ENCODE peak calls at places on chromosomes 7 and 10, in four cellular contexts. A is IMR-90, Y is H1, O is mesendoderm. S is an unnamed sample.

GRCh38 chr7:22672892-22673637 is 53.9 kb upstream of the IL6 start:
- DNase-seq in A (peak), O (no peak), Y (no peak), S (no peak)

GRCh38 chr10:43043342-43043772 is 33.5 kb upstream of the RET start:
- DNase-seq in Y (no peak), O (no peak), A (no peak), S (no peak)

GRCh38 chr10:130049244-130049643 is 61.4 kb downstream of the C10orf143 start:
- DNase-seq in Y (peak), A (no peak), O (no peak), S (no peak)

GRCh38 chr10:31262672-31263071 is 56.3 kb upstream of the ZEB1 start:
- DNase-seq in O (no peak), A (peak), Y (no peak), S (no peak)

GRCh38 chr7:141572175-141572574 is 21.0 kb downstream of the AGK start:
- DNase-seq in O (no peak), Y (no peak), A (no peak), S (no peak)

GRCh38 chr7:42972703-42973500 is 40.7 kb downstream of the MRPL32 start:
- DNase-seq in A (peak), Y (no peak), O (peak), S (no peak)

GRCh38 chr7:73449422-73449821 is 15.8 kb downstream of the FZD9 start:
- DNase-seq in O (no peak), Y (no peak), A (no peak), S (no peak)

GRCh38 chr7:74343281-74344127 is 54.3 kb downstream of the CLIP2 start:
- DNase-seq in A (peak), Y (no peak), O (no peak), S (no peak)

GRCh38 chr7:137717045-137717444 is 129.7 kb downstream of the DGKI start:
- DNase-seq in Y (no peak), A (no peak), O (no peak), S (no peak)

GRCh38 chr7:26508481-26508880 is 216.8 kb downstream of the SNX10 start:
- DNase-seq in A (no peak), O (no peak), Y (no peak), S (peak)

GRCh38 chr7:32879460-32879859 is 12.1 kb downstream of the KBTBD2 start:
- DNase-seq in O (no peak), A (no peak), Y (no peak), S (no peak)

GRCh38 chr10:17878896-17879295 is 69.7 kb downstream of the MRC1 start:
- DNase-seq in O (no peak), Y (no peak), A (no peak), S (no peak)

DNA sequence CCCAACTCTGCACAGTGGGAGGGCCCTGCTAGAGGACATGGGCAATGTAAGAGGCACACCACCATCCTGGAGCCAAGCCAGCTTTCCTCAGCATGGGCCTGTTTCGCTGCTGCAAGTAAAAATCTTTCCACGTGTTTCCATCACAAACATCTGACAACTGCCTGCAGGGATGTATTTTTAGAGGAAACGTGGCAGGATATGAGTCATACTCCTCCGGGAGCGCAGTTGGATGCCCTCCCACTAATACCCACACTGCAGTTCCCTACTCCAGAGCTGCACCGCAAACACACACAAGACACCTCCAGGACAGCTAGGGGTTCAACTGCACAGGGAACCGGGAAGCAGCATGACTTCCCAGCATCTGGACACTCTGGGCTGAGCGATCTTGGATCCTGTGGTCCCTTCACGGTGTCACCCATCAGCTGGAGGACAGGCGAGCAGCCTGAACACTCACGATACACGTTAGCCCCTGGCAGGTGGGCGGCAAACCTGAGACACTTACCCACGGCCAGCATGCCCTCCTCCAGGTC is 26.1 kb downstream of the PLAC9 start:
- DNase-seq in O (peak), Y (no peak), A (peak), S (no peak)
- H3K9ac ChIP-seq in O (no peak), Y (no peak), A (peak), S (no peak)

DNA sequence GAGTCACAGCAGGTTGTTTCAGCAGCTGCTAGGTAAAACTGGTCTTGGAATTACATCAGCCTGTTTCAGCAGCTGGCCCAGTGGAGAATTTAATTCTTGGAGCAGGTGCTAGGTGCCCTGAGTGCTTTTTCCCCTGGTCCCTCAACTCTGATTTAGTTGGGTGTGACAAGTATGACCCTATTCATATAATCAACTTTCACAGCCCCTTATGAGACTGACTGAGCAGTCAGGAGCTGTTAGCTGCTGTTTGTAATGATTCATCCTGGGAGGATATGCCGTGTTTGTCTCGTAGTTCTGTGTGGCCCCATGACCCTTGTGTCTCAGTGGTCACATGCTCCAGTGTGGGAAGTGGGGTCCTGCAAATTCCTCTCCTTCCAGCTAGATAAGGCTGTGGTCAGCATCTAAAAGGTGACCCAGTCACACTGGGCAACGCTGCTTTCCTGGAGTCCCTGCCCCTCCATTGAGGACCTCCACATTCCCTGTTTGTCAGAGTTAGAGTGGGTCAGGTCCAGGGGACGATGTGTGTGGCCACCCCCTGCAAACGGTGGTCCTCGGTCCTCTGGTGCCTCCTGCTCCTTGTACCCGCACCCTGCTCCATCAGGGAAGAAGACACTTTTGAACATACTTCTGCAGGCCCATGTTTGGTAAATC is 28.3 kb downstream of the TBATA start:
- DNase-seq in A (peak), O (no peak), Y (no peak), S (no peak)
- H3K56ac ChIP-seq in A (no peak), O (no peak), Y (no peak), S (no peak)

GRCh38 chr10:7717767-7718166 is 14.7 kb downstream of the ITIH2 start:
- DNase-seq in O (no peak), Y (no peak), A (no peak), S (no peak)

GRCh38 chr10:7718685-7719084 is 15.6 kb downstream of the ITIH2 start:
- DNase-seq in Y (no peak), O (no peak), A (no peak), S (no peak)

GRCh38 chr10:7720478-7720877 is 17.4 kb downstream of the ITIH2 start:
- DNase-seq in A (no peak), Y (no peak), O (no peak), S (no peak)

GRCh38 chr10:7710446-7710845 is 7.3 kb downstream of the ITIH2 start:
- DNase-seq in O (no peak), Y (no peak), A (no peak), S (no peak)

GRCh38 chr10:7715515-7715914 is 12.4 kb downstream of the ITIH2 start:
- DNase-seq in Y (no peak), O (no peak), A (no peak), S (no peak)
- H3K9ac ChIP-seq in Y (no peak), O (no peak), A (no peak), S (no peak)

GRCh38 chr7:100063376-100063775 is 13.8 kb downstream of the ZSCAN21 start:
- DNase-seq in O (no peak), Y (no peak), A (no peak), S (no peak)

GRCh38 chr7:100066953-100067352 is 14.6 kb downstream of the ZNF3 start:
- DNase-seq in A (no peak), O (no peak), Y (no peak), S (peak)

GRCh38 chr7:100061518-100062193 is 12.1 kb downstream of the ZSCAN21 start:
- DNase-seq in O (no peak), A (no peak), Y (no peak), S (no peak)

GRCh38 chr7:100065452-100066186 is 15.9 kb downstream of the ZNF3 start:
- DNase-seq in Y (no peak), A (peak), O (no peak), S (no peak)

GRCh38 chr7:100064162-100064561 is 14.6 kb downstream of the ZSCAN21 start:
- DNase-seq in Y (no peak), A (no peak), O (no peak), S (no peak)
- H3K56ac ChIP-seq in Y (no peak), A (no peak), O (no peak), S (no peak)

GRCh38 chr7:28155019-28155660 is 25.5 kb downstream of the JAZF1 start:
- DNase-seq in Y (no peak), O (no peak), A (no peak), S (no peak)
- H3K9ac ChIP-seq in Y (no peak), O (no peak), A (no peak), S (no peak)

GRCh38 chr10:10313099-10313875 is 704.4 kb upstream of the CELF2 start:
- DNase-seq in A (peak), Y (no peak), O (no peak), S (no peak)
- H3K56ac ChIP-seq in A (no peak), Y (no peak), O (no peak), S (no peak)